ENCODE peak calls at places on chromosomes 6 and 20, in nine cellular contexts. One of them, this sample, is unnamed.

GRCh38 chr20:16472045-16472872 is 101.0 kb downstream of the KIF16B start:
- DNase-seq in fibroblast of villous mesenchyme: peak
- DNase-seq in progenitor cell of endocrine pancreas: no peak
- DNase-seq in GM10248: no peak
- DNase-seq in heart left ventricle: no peak
- DNase-seq in GM20000: no peak
- DNase-seq in psoas muscle: no peak
- DNase-seq in CD8-positive, alpha-beta T cell: no peak
- DNase-seq in GM23338: no peak
- DNase-seq in this sample: no peak

GRCh38 chr6:113089056-113089455 is 741.9 kb downstream of the RFPL4B start:
- DNase-seq in fibroblast of villous mesenchyme: no peak
- DNase-seq in GM10248: no peak
- DNase-seq in GM23338: peak
- DNase-seq in GM20000: no peak
- DNase-seq in psoas muscle: no peak
- DNase-seq in heart left ventricle: no peak
- DNase-seq in progenitor cell of endocrine pancreas: no peak
- DNase-seq in CD8-positive, alpha-beta T cell: no peak
- DNase-seq in this sample: no peak

GRCh38 chr6:73129653-73130443 is 95.4 kb downstream of the KHDC1L start:
- DNase-seq in psoas muscle: peak
- DNase-seq in GM10248: peak
- DNase-seq in heart left ventricle: peak
- DNase-seq in progenitor cell of endocrine pancreas: peak
- DNase-seq in GM20000: peak
- DNase-seq in GM23338: peak
- DNase-seq in fibroblast of villous mesenchyme: peak
- DNase-seq in CD8-positive, alpha-beta T cell: peak
- DNase-seq in this sample: peak

GRCh38 chr6:139545474-139546116 is 171.1 kb upstream of the CITED2 start:
- DNase-seq in GM10248: no peak
- DNase-seq in fibroblast of villous mesenchyme: peak
- DNase-seq in GM20000: no peak
- DNase-seq in psoas muscle: no peak
- DNase-seq in heart left ventricle: no peak
- DNase-seq in GM23338: no peak
- DNase-seq in progenitor cell of endocrine pancreas: no peak
- DNase-seq in CD8-positive, alpha-beta T cell: no peak
- DNase-seq in this sample: no peak

GRCh38 chr6:25242567-25242966 is 36.6 kb upstream of the CARMIL1 start:
- DNase-seq in GM10248: no peak
- DNase-seq in CD8-positive, alpha-beta T cell: no peak
- DNase-seq in progenitor cell of endocrine pancreas: no peak
- DNase-seq in heart left ventricle: no peak
- DNase-seq in fibroblast of villous mesenchyme: no peak
- DNase-seq in GM20000: no peak
- DNase-seq in GM23338: no peak
- DNase-seq in psoas muscle: no peak
- DNase-seq in this sample: no peak

GRCh38 chr6:87722831-87723726 is 21.0 kb upstream of the AKIRIN2 start:
- DNase-seq in GM23338: peak
- DNase-seq in progenitor cell of endocrine pancreas: no peak
- DNase-seq in GM10248: no peak
- DNase-seq in CD8-positive, alpha-beta T cell: no peak
- DNase-seq in fibroblast of villous mesenchyme: peak
- DNase-seq in GM20000: no peak
- DNase-seq in psoas muscle: peak
- DNase-seq in heart left ventricle: peak
- DNase-seq in this sample: peak

GRCh38 chr6:106134906-106135634 is 48.9 kb downstream of the PRDM1 start:
- DNase-seq in heart left ventricle: no peak
- DNase-seq in fibroblast of villous mesenchyme: peak
- DNase-seq in GM10248: no peak
- DNase-seq in progenitor cell of endocrine pancreas: no peak
- DNase-seq in GM20000: no peak
- DNase-seq in psoas muscle: peak
- DNase-seq in GM23338: no peak
- DNase-seq in CD8-positive, alpha-beta T cell: no peak
- DNase-seq in this sample: no peak

GRCh38 chr6:110173506-110174132 is 5.9 kb downstream of the WASF1 start:
- DNase-seq in progenitor cell of endocrine pancreas: no peak
- DNase-seq in GM23338: peak
- DNase-seq in GM10248: no peak
- DNase-seq in psoas muscle: no peak
- DNase-seq in fibroblast of villous mesenchyme: no peak
- DNase-seq in CD8-positive, alpha-beta T cell: no peak
- DNase-seq in GM20000: no peak
- DNase-seq in heart left ventricle: no peak
- DNase-seq in this sample: no peak

GRCh38 chr6:24918641-24919403 is 16.9 kb downstream of the RIPOR2 start:
- DNase-seq in CD8-positive, alpha-beta T cell: no peak
- DNase-seq in GM10248: no peak
- DNase-seq in psoas muscle: peak
- DNase-seq in GM20000: no peak
- DNase-seq in progenitor cell of endocrine pancreas: no peak
- DNase-seq in heart left ventricle: peak
- DNase-seq in GM23338: peak
- DNase-seq in fibroblast of villous mesenchyme: no peak
- DNase-seq in this sample: no peak

GRCh38 chr6:137722749-137723272 is 144.2 kb upstream of the TNFAIP3 start:
- DNase-seq in GM23338: no peak
- DNase-seq in GM10248: peak
- DNase-seq in psoas muscle: no peak
- DNase-seq in CD8-positive, alpha-beta T cell: peak
- DNase-seq in heart left ventricle: no peak
- DNase-seq in progenitor cell of endocrine pancreas: no peak
- DNase-seq in fibroblast of villous mesenchyme: no peak
- DNase-seq in GM20000: peak
- DNase-seq in this sample: no peak

GRCh38 chr20:63580796-63581461 is 6.9 kb upstream of the HELZ2 start:
- DNase-seq in GM23338: peak
- DNase-seq in fibroblast of villous mesenchyme: peak
- DNase-seq in psoas muscle: no peak
- DNase-seq in CD8-positive, alpha-beta T cell: peak
- DNase-seq in heart left ventricle: no peak
- DNase-seq in GM10248: peak
- DNase-seq in GM20000: peak
- DNase-seq in progenitor cell of endocrine pancreas: no peak
- DNase-seq in this sample: no peak
- TF ChIP-seq CTCF in GM23338: peak
- TF ChIP-seq CTCF in fibroblast of villous mesenchyme: peak
- TF ChIP-seq CTCF in psoas muscle: no peak
- TF ChIP-seq CTCF in CD8-positive, alpha-beta T cell: peak
- TF ChIP-seq CTCF in heart left ventricle: peak
- TF ChIP-seq CTCF in GM10248: peak
- TF ChIP-seq CTCF in GM20000: peak
- TF ChIP-seq CTCF in progenitor cell of endocrine pancreas: peak
- TF ChIP-seq CTCF in this sample: peak

GRCh38 chr6:22145294-22145693 is 151.5 kb downstream of the PRL start:
- DNase-seq in GM23338: peak
- DNase-seq in fibroblast of villous mesenchyme: no peak
- DNase-seq in CD8-positive, alpha-beta T cell: no peak
- DNase-seq in heart left ventricle: no peak
- DNase-seq in progenitor cell of endocrine pancreas: no peak
- DNase-seq in GM20000: no peak
- DNase-seq in psoas muscle: no peak
- DNase-seq in GM10248: no peak
- DNase-seq in this sample: no peak

GRCh38 chr6:22147469-22147815 is 149.4 kb downstream of the PRL start:
- DNase-seq in GM23338: no peak
- DNase-seq in progenitor cell of endocrine pancreas: no peak
- DNase-seq in GM10248: no peak
- DNase-seq in CD8-positive, alpha-beta T cell: no peak
- DNase-seq in psoas muscle: no peak
- DNase-seq in fibroblast of villous mesenchyme: no peak
- DNase-seq in heart left ventricle: no peak
- DNase-seq in GM20000: no peak
- DNase-seq in this sample: no peak

GRCh38 chr6:22147983-22148797 is 148.6 kb downstream of the PRL start:
- DNase-seq in GM20000: no peak
- DNase-seq in GM23338: peak
- DNase-seq in fibroblast of villous mesenchyme: peak
- DNase-seq in GM10248: no peak
- DNase-seq in CD8-positive, alpha-beta T cell: peak
- DNase-seq in psoas muscle: no peak
- DNase-seq in heart left ventricle: peak
- DNase-seq in progenitor cell of endocrine pancreas: no peak
- DNase-seq in this sample: peak

GRCh38 chr6:22146581-22147468 is 150.0 kb downstream of the PRL start:
- DNase-seq in GM23338: no peak
- DNase-seq in progenitor cell of endocrine pancreas: no peak
- DNase-seq in fibroblast of villous mesenchyme: no peak
- DNase-seq in CD8-positive, alpha-beta T cell: peak
- DNase-seq in psoas muscle: peak
- DNase-seq in GM10248: no peak
- DNase-seq in heart left ventricle: peak
- DNase-seq in GM20000: no peak
- DNase-seq in this sample: no peak

GRCh38 chr6:22145823-22146379 is 150.9 kb downstream of the PRL start:
- DNase-seq in progenitor cell of endocrine pancreas: no peak
- DNase-seq in CD8-positive, alpha-beta T cell: peak
- DNase-seq in psoas muscle: no peak
- DNase-seq in fibroblast of villous mesenchyme: peak
- DNase-seq in GM10248: no peak
- DNase-seq in heart left ventricle: peak
- DNase-seq in GM20000: no peak
- DNase-seq in GM23338: peak
- DNase-seq in this sample: no peak
- TF ChIP-seq CTCF in progenitor cell of endocrine pancreas: no peak
- TF ChIP-seq CTCF in CD8-positive, alpha-beta T cell: no peak
- TF ChIP-seq CTCF in psoas muscle: no peak
- TF ChIP-seq CTCF in fibroblast of villous mesenchyme: peak
- TF ChIP-seq CTCF in GM10248: no peak
- TF ChIP-seq CTCF in heart left ventricle: no peak
- TF ChIP-seq CTCF in GM20000: no peak
- TF ChIP-seq CTCF in GM23338: no peak
- TF ChIP-seq CTCF in this sample: peak

DNA sequence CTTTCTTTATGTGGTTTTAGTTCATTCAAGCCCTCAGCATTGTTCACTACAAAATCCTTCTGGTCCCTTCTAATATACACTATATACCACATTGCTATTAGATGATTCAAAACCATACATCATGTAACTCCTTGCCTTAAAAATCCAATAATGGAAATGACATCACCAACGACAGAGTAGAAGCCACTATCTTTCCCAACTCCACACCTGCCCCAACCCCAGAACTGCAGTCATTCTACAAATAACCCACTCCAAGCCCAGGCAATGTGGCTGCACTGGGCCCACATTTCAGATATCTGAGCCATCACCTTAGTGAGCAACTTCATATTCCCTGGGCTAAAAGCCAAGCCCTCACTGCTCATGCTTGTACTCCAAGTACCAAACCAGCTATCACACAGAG is 22.6 kb upstream of the RUNX2 start:
- DNase-seq in heart left ventricle: no peak
- DNase-seq in fibroblast of villous mesenchyme: no peak
- DNase-seq in GM10248: no peak
- DNase-seq in progenitor cell of endocrine pancreas: no peak
- DNase-seq in CD8-positive, alpha-beta T cell: no peak
- DNase-seq in GM23338: no peak
- DNase-seq in GM20000: no peak
- DNase-seq in psoas muscle: no peak
- DNase-seq in this sample: no peak
- TF ChIP-seq CTCF in heart left ventricle: no peak
- TF ChIP-seq CTCF in fibroblast of villous mesenchyme: no peak
- TF ChIP-seq CTCF in GM10248: no peak
- TF ChIP-seq CTCF in progenitor cell of endocrine pancreas: no peak
- TF ChIP-seq CTCF in CD8-positive, alpha-beta T cell: no peak
- TF ChIP-seq CTCF in GM23338: no peak
- TF ChIP-seq CTCF in GM20000: no peak
- TF ChIP-seq CTCF in psoas muscle: no peak
- TF ChIP-seq CTCF in this sample: no peak

GRCh38 chr20:39773380-39774000 is 811.3 kb downstream of the DHX35 start:
- DNase-seq in GM23338: peak
- DNase-seq in progenitor cell of endocrine pancreas: no peak
- DNase-seq in GM20000: no peak
- DNase-seq in fibroblast of villous mesenchyme: no peak
- DNase-seq in heart left ventricle: no peak
- DNase-seq in psoas muscle: no peak
- DNase-seq in CD8-positive, alpha-beta T cell: no peak
- DNase-seq in GM10248: no peak
- DNase-seq in this sample: no peak
- TF ChIP-seq CTCF in GM23338: peak
- TF ChIP-seq CTCF in progenitor cell of endocrine pancreas: no peak
- TF ChIP-seq CTCF in GM20000: no peak
- TF ChIP-seq CTCF in fibroblast of villous mesenchyme: no peak
- TF ChIP-seq CTCF in heart left ventricle: no peak
- TF ChIP-seq CTCF in psoas muscle: no peak
- TF ChIP-seq CTCF in CD8-positive, alpha-beta T cell: no peak
- TF ChIP-seq CTCF in GM10248: no peak
- TF ChIP-seq CTCF in this sample: peak

GRCh38 chr20:53957421-53958172 is 112.8 kb downstream of the BCAS1 start:
- DNase-seq in GM10248: no peak
- DNase-seq in CD8-positive, alpha-beta T cell: no peak
- DNase-seq in psoas muscle: no peak
- DNase-seq in fibroblast of villous mesenchyme: peak
- DNase-seq in heart left ventricle: no peak
- DNase-seq in progenitor cell of endocrine pancreas: no peak
- DNase-seq in GM20000: no peak
- DNase-seq in GM23338: peak
- DNase-seq in this sample: no peak
- TF ChIP-seq CTCF in GM10248: no peak
- TF ChIP-seq CTCF in CD8-positive, alpha-beta T cell: no peak
- TF ChIP-seq CTCF in psoas muscle: no peak
- TF ChIP-seq CTCF in fibroblast of villous mesenchyme: peak
- TF ChIP-seq CTCF in heart left ventricle: peak
- TF ChIP-seq CTCF in progenitor cell of endocrine pancreas: no peak
- TF ChIP-seq CTCF in GM20000: no peak
- TF ChIP-seq CTCF in GM23338: peak
- TF ChIP-seq CTCF in this sample: peak

GRCh38 chr6:1424306-1424927 is 35.0 kb downstream of the FOXF2 start:
- DNase-seq in psoas muscle: no peak
- DNase-seq in GM20000: peak
- DNase-seq in GM23338: peak
- DNase-seq in heart left ventricle: no peak
- DNase-seq in GM10248: peak
- DNase-seq in CD8-positive, alpha-beta T cell: no peak
- DNase-seq in fibroblast of villous mesenchyme: peak
- DNase-seq in progenitor cell of endocrine pancreas: no peak
- DNase-seq in this sample: no peak
- TF ChIP-seq CTCF in psoas muscle: peak
- TF ChIP-seq CTCF in GM20000: peak
- TF ChIP-seq CTCF in GM23338: peak
- TF ChIP-seq CTCF in heart left ventricle: peak
- TF ChIP-seq CTCF in GM10248: peak
- TF ChIP-seq CTCF in CD8-positive, alpha-beta T cell: no peak
- TF ChIP-seq CTCF in fibroblast of villous mesenchyme: peak
- TF ChIP-seq CTCF in progenitor cell of endocrine pancreas: peak
- TF ChIP-seq CTCF in this sample: peak

GRCh38 chr20:59082077-59082740 is 39.6 kb upstream of the PRELID3B start:
- DNase-seq in GM23338: peak
- DNase-seq in progenitor cell of endocrine pancreas: no peak
- DNase-seq in psoas muscle: no peak
- DNase-seq in CD8-positive, alpha-beta T cell: no peak
- DNase-seq in GM20000: no peak
- DNase-seq in fibroblast of villous mesenchyme: no peak
- DNase-seq in GM10248: no peak
- DNase-seq in heart left ventricle: no peak
- DNase-seq in this sample: no peak
- TF ChIP-seq CTCF in GM23338: peak
- TF ChIP-seq CTCF in progenitor cell of endocrine pancreas: peak
- TF ChIP-seq CTCF in psoas muscle: peak
- TF ChIP-seq CTCF in CD8-positive, alpha-beta T cell: peak
- TF ChIP-seq CTCF in GM20000: no peak
- TF ChIP-seq CTCF in fibroblast of villous mesenchyme: peak
- TF ChIP-seq CTCF in GM10248: no peak
- TF ChIP-seq CTCF in heart left ventricle: peak
- TF ChIP-seq CTCF in this sample: peak

GRCh38 chr6:160462551-160463109 is 114.5 kb downstream of the SLC22A3 start:
- DNase-seq in GM23338: no peak
- DNase-seq in GM20000: peak
- DNase-seq in psoas muscle: no peak
- DNase-seq in heart left ventricle: no peak
- DNase-seq in CD8-positive, alpha-beta T cell: peak
- DNase-seq in progenitor cell of endocrine pancreas: no peak
- DNase-seq in GM10248: peak
- DNase-seq in fibroblast of villous mesenchyme: peak
- DNase-seq in this sample: no peak
- TF ChIP-seq CTCF in GM23338: no peak
- TF ChIP-seq CTCF in GM20000: no peak
- TF ChIP-seq CTCF in psoas muscle: no peak
- TF ChIP-seq CTCF in heart left ventricle: no peak
- TF ChIP-seq CTCF in CD8-positive, alpha-beta T cell: no peak
- TF ChIP-seq CTCF in progenitor cell of endocrine pancreas: no peak
- TF ChIP-seq CTCF in GM10248: no peak
- TF ChIP-seq CTCF in fibroblast of villous mesenchyme: no peak
- TF ChIP-seq CTCF in this sample: no peak

This sample was measured in osteocyte.